ENCODE peak calls at places on chromosomes 12 and 14, in six cellular contexts. G, Y, A, E, H and F are unnamed samples.

GRCh38 chr12:122980192-122981035 is at the start of gene ARL6IP4:
- DNase-seq in G (peak), Y (peak), A (no peak), E (peak), H (peak), F (peak)

GRCh38 chr12:32134144-32134888 is 27.7 kb downstream of the BICD1 start:
- DNase-seq in G (peak), Y (peak), A (no peak), E (no peak), H (no peak), F (peak)

GRCh38 chr12:53352331-53353258 is 16.4 kb upstream of the SP7 start:
- DNase-seq in G (peak), Y (peak), A (no peak), E (peak), H (peak), F (peak)

GRCh38 chr14:74326369-74327152 is 21.7 kb upstream of the VRTN start:
- DNase-seq in G (no peak), Y (no peak), A (no peak), E (peak), H (no peak), F (no peak)

GRCh38 chr14:75561013-75561432 is 17.4 kb upstream of the FLVCR2 start:
- DNase-seq in G (peak), Y (peak), A (no peak), E (peak), H (peak), F (peak)

GRCh38 chr14:58922211-58922940 is 266.1 kb upstream of the DAAM1 start:
- DNase-seq in G (no peak), Y (no peak), A (no peak), E (no peak), H (no peak), F (no peak)

GRCh38 chr14:95353007-95353406 is 33.3 kb upstream of the CLMN start:
- DNase-seq in G (no peak), Y (no peak), A (no peak), E (no peak), H (no peak), F (no peak)

GRCh38 chr12:63103489-63104131 is 47.4 kb downstream of the AVPR1A start:
- DNase-seq in G (peak), Y (no peak), A (no peak), E (no peak), H (peak), F (peak)

GRCh38 chr12:96375841-96376249 is 24.4 kb downstream of the CDK17 start:
- DNase-seq in G (no peak), Y (no peak), A (no peak), E (no peak), H (no peak), F (no peak)

GRCh38 chr14:19729763-19730162 is 13.6 kb upstream of the OR4Q3 start:
- DNase-seq in G (no peak), Y (no peak), A (no peak), E (no peak), H (no peak), F (no peak)

GRCh38 chr12:11555743-11556625 is 93.5 kb upstream of the ETV6 start:
- DNase-seq in G (no peak), Y (no peak), A (no peak), E (no peak), H (no peak), F (peak)

GRCh38 chr12:109309441-109310246 is 560 bp upstream of the FOXN4 start:
- DNase-seq in G (no peak), Y (no peak), A (no peak), E (peak), H (peak), F (peak)

GRCh38 chr12:106566771-106567170 is 16.0 kb upstream of the RFX4 start:
- DNase-seq in G (no peak), Y (no peak), A (no peak), E (no peak), H (no peak), F (no peak)

GRCh38 chr12:26172478-26172877 is 22.9 kb upstream of the SSPN start:
- DNase-seq in G (no peak), Y (no peak), A (no peak), E (no peak), H (no peak), F (no peak)

GRCh38 chr12:100185361-100185894 is 15.2 kb upstream of the ACTR6 start:
- DNase-seq in G (no peak), Y (no peak), A (no peak), E (no peak), H (no peak), F (peak)

GRCh38 chr12:5521456-5522325 is 89.8 kb downstream of the NTF3 start:
- DNase-seq in G (no peak), Y (no peak), A (no peak), E (no peak), H (no peak), F (no peak)

GRCh38 chr14:94320243-94320642 is 2.9 kb downstream of the SERPINA6 start:
- DNase-seq in G (peak), Y (no peak), A (no peak), E (peak), H (no peak), F (peak)

GRCh38 chr14:61281186-61281676 is at the start of gene TMEM30B:
- DNase-seq in G (peak), Y (peak), A (no peak), E (peak), H (no peak), F (no peak)

GRCh38 chr12:49251357-49251756 is 13.5 kb upstream of the TUBA1C start:
- DNase-seq in G (no peak), Y (no peak), A (no peak), E (no peak), H (no peak), F (no peak)

GRCh38 chr12:60148831-60149230 is 553.0 kb downstream of the SLC16A7 start:
- DNase-seq in G (peak), Y (no peak), A (peak), E (no peak), H (no peak), F (no peak)

GRCh38 chr12:103852498-103852992 is 11.5 kb upstream of the NT5DC3 start:
- DNase-seq in G (peak), Y (no peak), A (no peak), E (peak), H (no peak), F (no peak)

GRCh38 chr12:26821212-26821701 is 11.7 kb downstream of the ITPR2 start:
- DNase-seq in G (no peak), Y (no peak), A (no peak), E (no peak), H (no peak), F (no peak)

GRCh38 chr14:81176224-81176623 is 44.5 kb downstream of the GTF2A1 start:
- DNase-seq in G (no peak), Y (no peak), A (no peak), E (no peak), H (no peak), F (no peak)

GRCh38 chr14:92924247-92924646 is 1.3 kb downstream of the CHGA start:
- DNase-seq in G (no peak), Y (no peak), A (no peak), E (no peak), H (no peak), F (no peak)

GRCh38 chr12:131153956-131154355 is 200.2 kb downstream of the ADGRD1 start:
- DNase-seq in G (no peak), Y (no peak), A (no peak), E (no peak), H (no peak), F (no peak)

GRCh38 chr12:119775246-119775895 is 101.7 kb downstream of the CIT start:
- DNase-seq in G (no peak), Y (no peak), A (no peak), E (no peak), H (no peak), F (no peak)

GRCh38 chr14:74514471-74514932 is 20.9 kb downstream of the ISCA2 start:
- DNase-seq in G (no peak), Y (no peak), A (peak), E (no peak), H (no peak), F (no peak)

GRCh38 chr12:124603143-124603542 is 35.7 kb upstream of the NCOR2 start:
- DNase-seq in G (no peak), Y (no peak), A (no peak), E (peak), H (no peak), F (no peak)

GRCh38 chr14:84144166-84144565 is 1385.8 kb upstream of the FLRT2 start:
- DNase-seq in G (no peak), Y (no peak), A (no peak), E (no peak), H (no peak), F (no peak)

GRCh38 chr14:29671034-29671433 is 256.6 kb downstream of the PRKD1 start:
- DNase-seq in G (no peak), Y (no peak), A (peak), E (no peak), H (no peak), F (no peak)

GRCh38 chr14:91232631-91233030 is 11.9 kb downstream of the GPR68 start:
- DNase-seq in G (no peak), Y (no peak), A (no peak), E (no peak), H (no peak), F (no peak)

GRCh38 chr14:23550131-23550826 is 1.3 kb downstream of the ZFHX2 start:
- DNase-seq in G (no peak), Y (no peak), A (no peak), E (no peak), H (no peak), F (no peak)